ENCODE peak calls at places on chromosome 16, in six cellular contexts. N is K562; I is uterus; L is neural progenitor cell; D is naive thymus-derived CD4-positive, alpha-beta T cell; V is stomach. O is an unnamed sample. For H3K9me3, the result is how much of the 10 kb centered on the place peaks cover.

GRCh38 chr16:74995986-74996385 is 2.8 kb upstream of the ZNRF1 start:
- DNase-seq in V (no peak), D (no peak), I (no peak), N (no peak), L (no peak), O (no peak)

GRCh38 chr16:4318171-4318910 is 2.5 kb downstream of the GLIS2 start:
- DNase-seq in V (no peak), I (no peak), N (no peak), L (peak), D (no peak), O (no peak)

GRCh38 chr16:4505356-4506153 is 29.4 kb downstream of the HMOX2 start:
- DNase-seq in N (no peak), V (peak), I (no peak), L (no peak), D (peak), O (peak)

GRCh38 chr16:72938426-72939164 is 109.3 kb downstream of the ZFHX3 start:
- DNase-seq in D (no peak), L (peak), N (peak), V (peak), I (peak), O (no peak)

GRCh38 chr16:55499951-55500350 is 8.9 kb upstream of the LPCAT2 start:
- DNase-seq in D (peak), N (peak), I (no peak), V (no peak), L (peak), O (no peak)

GRCh38 chr16:68802190-68802589 is 41.1 kb upstream of the TANGO6 start:
- DNase-seq in D (no peak), I (no peak), V (no peak), L (no peak), N (no peak), O (no peak)

GRCh38 chr16:24515186-24515585 is 24.2 kb upstream of the RBBP6 start:
- DNase-seq in D (no peak), N (no peak), V (no peak), L (no peak), I (no peak), O (no peak)

GRCh38 chr16:86834451-86835035 is 256.2 kb downstream of the FOXL1 start:
- DNase-seq in V (no peak), N (peak), I (no peak), L (peak), D (no peak), O (no peak)

GRCh38 chr16:87658564-87659225 is 56.4 kb downstream of the JPH3 start:
- DNase-seq in I (no peak), L (peak), D (no peak), N (no peak), V (no peak), O (no peak)

GRCh38 chr16:9275386-9275785 is 183.9 kb downstream of the HAPSTR1 start:
- DNase-seq in D (no peak), I (no peak), N (no peak), V (no peak), L (no peak), O (no peak)

GRCh38 chr16:4360538-4361021 is 9.5 kb upstream of the PAM16 start:
- DNase-seq in D (no peak), I (no peak), V (no peak), L (peak), N (peak), O (no peak)

GRCh38 chr16:4865231-4865860 is 18.1 kb downstream of the UBN1 start:
- DNase-seq in D (no peak), V (no peak), N (no peak), L (no peak), I (no peak), O (no peak)

GRCh38 chr16:59260892-59261291 is 526.8 kb upstream of the GOT2 start:
- DNase-seq in D (no peak), I (no peak), L (no peak), V (no peak), N (no peak), O (no peak)

GRCh38 chr16:11422381-11423314 is 77.4 kb downstream of the RMI2 start:
- DNase-seq in D (no peak), V (no peak), I (no peak), N (no peak), L (no peak), O (no peak)

GRCh38 chr16:60651351-60651750 is 1384.9 kb downstream of the CDH8 start:
- DNase-seq in L (no peak), D (no peak), V (no peak), N (no peak), I (no peak), O (no peak)

GRCh38 chr16:51807551-51807950 is 656.5 kb upstream of the SALL1 start:
- DNase-seq in D (no peak), N (no peak), I (no peak), V (no peak), L (no peak), O (no peak)

GRCh38 chr16:78659668-78660217 is 560.3 kb downstream of the WWOX start:
- DNase-seq in V (no peak), D (no peak), L (no peak), I (no peak), N (no peak), O (no peak)

GRCh38 chr16:4679854-4680636 is 13.3 kb upstream of the NUDT16L1 start:
- DNase-seq in N (no peak), V (peak), D (no peak), L (no peak), I (peak), O (no peak)

GRCh38 chr16:67504190-67505021 is 21.1 kb upstream of the AGRP start:
- DNase-seq in I (no peak), D (peak), L (no peak), N (peak), V (no peak), O (no peak)

GRCh38 chr16:18048858-18049257 is 287.7 kb downstream of the NPIPA8 start:
- DNase-seq in D (no peak), V (no peak), I (no peak), L (no peak), N (no peak), O (no peak)

GRCh38 chr16:55756963-55757362 is 75.9 kb downstream of the CES1 start:
- DNase-seq in L (no peak), I (no peak), D (no peak), N (no peak), V (no peak), O (no peak)

GRCh38 chr16:54171855-54172537 is 114.6 kb downstream of the IRX3 start:
- DNase-seq in L (peak), D (no peak), I (no peak), V (no peak), N (no peak), O (no peak)

GRCh38 chr16:73771676-73772075 is 524.9 kb upstream of the PSMD7 start:
- DNase-seq in I (no peak), N (peak), D (no peak), L (no peak), V (no peak), O (no peak)

GRCh38 chr16:57060323-57061083 is 31.9 kb upstream of the CPNE2 start:
- DNase-seq in N (no peak), L (no peak), I (no peak), D (no peak), V (no peak), O (no peak)

GRCh38 chr16:46763147-46763546 is 15.0 kb upstream of the MYLK3 start:
- DNase-seq in I (no peak), N (no peak), D (no peak), L (no peak), V (no peak), O (no peak)

GRCh38 chr16:8730335-8730915 is 56.0 kb downstream of the ABAT start:
- DNase-seq in N (no peak), I (no peak), D (no peak), L (no peak), V (no peak), O (no peak)

GRCh38 chr16:88977028-88977844 is at the start of gene CBFA2T3:
- DNase-seq in N (peak), D (no peak), I (peak), L (no peak), V (peak), O (no peak)

GRCh38 chr16:7545251-7545650 is 212.6 kb downstream of the RBFOX1 start:
- DNase-seq in I (no peak), L (peak), V (no peak), D (no peak), N (no peak), O (no peak)

GRCh38 chr16:85819245-85819644 is 19.8 kb downstream of the COX4I1 start:
- DNase-seq in I (peak), D (peak), L (peak), V (peak), N (peak), O (peak)

GRCh38 chr16:83835972-83836566 is 28.3 kb downstream of the HSBP1 start:
- DNase-seq in L (no peak), V (no peak), I (no peak), N (peak), D (no peak), O (no peak)

GRCh38 chr16:56848056-56848936 is 16.7 kb upstream of the SLC12A3 start:
- DNase-seq in V (no peak), L (no peak), N (peak), D (no peak), I (no peak), O (no peak)

GRCh38 chr16:75385507-75386152 is 47.7 kb downstream of the CFDP1 start:
- DNase-seq in V (no peak), N (peak), D (peak), I (peak), L (peak), O (no peak)

GRCh38 chr16:54073356-54073755 is 213.2 kb downstream of the IRX3 start:
- DNase-seq in D (no peak), N (no peak), V (no peak), I (no peak), L (no peak), O (no peak)

GRCh38 chr16:59783191-59783590 is 1049.1 kb upstream of the GOT2 start:
- DNase-seq in D (no peak), V (no peak), N (no peak), L (no peak), I (no peak), O (no peak)

GRCh38 chr16:89023151-89023551 is 46.1 kb upstream of the CBFA2T3 start:
- DNase-seq in N (no peak), L (no peak), V (no peak), D (no peak), I (no peak), O (peak)

GRCh38 chr16:86854058-86854621 is 275.8 kb downstream of the FOXL1 start:
- DNase-seq in L (no peak), D (no peak), I (no peak), N (no peak), V (no peak), O (no peak)

GRCh38 chr16:64696872-64697271 is 425.0 kb downstream of the CDH11 start:
- DNase-seq in V (no peak), L (no peak), D (no peak), I (no peak), N (no peak), O (no peak)
- H3K9me3 ChIP-seq in V (under half), L (under half), D (under half), I (under half), N (under half), O (under half)

GRCh38 chr16:35751191-35751941 is 2292.0 kb downstream of the TP53TG3F start:
- DNase-seq in L (no peak), D (no peak), N (no peak), I (no peak), V (no peak), O (no peak)

GRCh38 chr16:35750701-35751104 is 2291.3 kb downstream of the TP53TG3F start:
- DNase-seq in V (no peak), D (no peak), I (no peak), L (no peak), N (no peak), O (no peak)

GRCh38 chr16:35748621-35749252 is 2289.3 kb downstream of the TP53TG3F start:
- DNase-seq in D (no peak), V (no peak), I (no peak), L (no peak), N (no peak), O (no peak)

GRCh38 chr16:35749253-35750141 is 2290.1 kb downstream of the TP53TG3F start:
- DNase-seq in N (no peak), V (no peak), D (no peak), I (no peak), L (no peak), O (no peak)

DNA sequence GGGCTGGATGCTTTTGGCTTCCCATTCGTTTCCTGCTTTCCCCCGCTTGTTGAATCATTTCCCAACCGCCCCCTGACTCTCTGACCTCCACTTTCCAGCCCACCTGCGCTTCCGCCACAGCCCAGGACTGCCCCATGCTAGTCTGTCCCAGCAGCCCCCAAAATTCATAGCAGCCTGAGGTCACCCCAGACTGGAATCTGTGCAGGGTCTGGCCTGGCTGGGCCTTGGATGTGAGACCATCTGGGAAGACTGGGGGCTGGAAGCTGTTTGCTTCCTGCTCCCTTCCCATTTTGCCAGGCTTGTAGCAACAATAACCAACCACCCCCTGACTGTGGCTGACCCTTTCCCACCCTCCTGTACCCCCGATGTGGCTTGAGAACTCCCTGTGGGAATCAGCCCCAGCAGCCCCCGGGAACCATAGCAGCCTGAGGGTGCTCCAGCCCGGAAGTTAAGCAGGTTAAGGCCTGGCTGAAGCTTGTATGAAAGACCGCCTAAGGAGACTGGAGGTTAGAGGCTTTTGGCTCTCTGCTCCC is 2290.8 kb downstream of the TP53TG3F start:
- DNase-seq in D (no peak), I (no peak), N (no peak), L (no peak), V (no peak), O (no peak)
- H3K9me3 ChIP-seq in D (under half), I (under half), N (under half), L (under half), V (half or more), O (under half)

GRCh38 chr16:34054969-34055368 is 595.6 kb downstream of the TP53TG3F start:
- DNase-seq in D (no peak), V (no peak), N (no peak), L (no peak), I (no peak), O (no peak)

GRCh38 chr16:34054137-34054536 is 594.7 kb downstream of the TP53TG3F start:
- DNase-seq in N (no peak), I (no peak), L (no peak), V (no peak), D (no peak), O (no peak)

GRCh38 chr16:34050787-34051320 is 591.4 kb downstream of the TP53TG3F start:
- DNase-seq in D (no peak), N (no peak), I (no peak), L (no peak), V (no peak), O (no peak)
- H3K9me3 ChIP-seq in D (under half), N (under half), I (under half), L (under half), V (under half), O (under half)

DNA sequence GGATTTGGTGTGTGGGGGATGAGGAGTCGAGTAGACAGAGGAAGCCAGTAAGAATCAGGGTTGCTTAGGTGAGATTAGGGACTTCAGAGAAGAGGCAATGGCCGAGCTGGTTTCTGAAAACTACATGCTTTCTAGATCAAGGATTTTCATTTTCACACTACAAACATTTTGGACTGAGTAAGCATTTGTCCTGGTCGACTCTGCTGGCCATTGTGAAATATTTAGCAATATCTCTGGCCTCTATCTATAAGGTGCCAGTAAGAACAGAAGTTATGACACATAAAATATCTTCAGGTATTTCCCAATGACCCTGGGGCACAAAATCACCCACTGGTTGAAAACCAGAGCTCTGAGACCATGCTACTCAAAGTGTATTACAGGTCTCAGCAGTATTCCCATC is 1275.1 kb upstream of the CDH8 start:
- DNase-seq in L (no peak), N (no peak), I (no peak), D (no peak), V (no peak), O (no peak)
- H3K9me3 ChIP-seq in L (under half), N (under half), I (under half), D (under half), V (under half), O (under half)

GRCh38 chr16:35746281-35746962 is 2287.0 kb downstream of the TP53TG3F start:
- DNase-seq in L (no peak), N (no peak), D (no peak), V (no peak), I (no peak), O (no peak)

GRCh38 chr16:35745191-35745590 is 2285.8 kb downstream of the TP53TG3F start:
- DNase-seq in V (no peak), D (no peak), N (no peak), I (no peak), L (no peak), O (no peak)

GRCh38 chr16:35744716-35745115 is 2285.3 kb downstream of the TP53TG3F start:
- DNase-seq in D (no peak), N (no peak), V (no peak), I (no peak), L (no peak), O (no peak)

GRCh38 chr16:35746963-35747657 is 2287.7 kb downstream of the TP53TG3F start:
- DNase-seq in D (no peak), V (no peak), L (no peak), N (no peak), I (no peak), O (no peak)

DNA sequence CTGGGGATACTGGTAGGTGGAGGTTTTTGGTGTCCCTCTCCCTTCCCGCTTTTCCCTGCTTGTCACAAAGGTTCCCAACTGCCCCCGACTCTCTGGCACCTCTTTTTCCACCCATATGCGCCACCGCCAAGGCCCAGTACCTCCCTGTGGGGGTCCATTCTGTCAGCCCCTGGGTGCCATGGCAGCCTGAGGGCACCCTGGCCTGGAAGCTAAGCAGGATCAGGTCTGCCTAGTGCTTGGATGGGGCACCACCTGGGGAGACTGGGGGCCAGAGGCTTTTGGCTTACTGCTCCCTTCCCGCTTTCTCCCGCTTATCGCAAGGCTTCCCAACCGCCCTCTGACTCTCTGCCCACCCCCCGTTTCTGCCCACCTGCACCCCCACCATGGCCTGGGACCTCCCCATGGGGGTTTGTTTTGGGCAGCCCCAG is 2286.4 kb downstream of the TP53TG3F start:
- DNase-seq in D (no peak), V (no peak), N (no peak), I (no peak), L (no peak), O (no peak)
- H3K9me3 ChIP-seq in D (under half), V (half or more), N (under half), I (under half), L (under half), O (under half)

GRCh38 chr16:853981-854807 is 53.7 kb upstream of the GNG13 start:
- DNase-seq in L (no peak), D (no peak), N (no peak), V (no peak), I (no peak), O (no peak)
- H3K9me3 ChIP-seq in L (under half), D (under half), N (under half), V (under half), I (under half), O (under half)